ENCODE peak calls at places on chromosomes 4 and X, in six cellular contexts. H is GM12878, Y is endothelial cell of umbilical vein, E is NB4, R is HepG2, F is K562. N is an unnamed sample.

GRCh38 chr4:184958127-184958806 is 60.0 kb upstream of the HELT start:
- DNase-seq in H (no peak), Y (no peak), E (no peak), R (no peak), F (no peak), N (no peak)

GRCh38 chr4:123866796-123867195 is 470.2 kb downstream of the SPRY1 start:
- DNase-seq in H (no peak), Y (no peak), E (no peak), R (peak; percentile 16), F (no peak), N (no peak)

GRCh38 chr4:53089940-53090729 is 228.0 kb downstream of the RASL11B start:
- DNase-seq in H (no peak), Y (no peak), E (peak; percentile 37), R (no peak), F (no peak), N (no peak)

GRCh38 chr4:170030121-170030520 is 3.9 kb upstream of the MFAP3L start:
- DNase-seq in H (no peak), Y (no peak), E (no peak), R (no peak), F (no peak), N (no peak)

GRCh38 chr4:47383829-47384427 is 79.6 kb downstream of the COMMD8 start:
- DNase-seq in H (no peak), Y (peak; percentile 28), E (peak; percentile 60), R (peak; percentile 7), F (peak; percentile 23), N (peak; percentile 1)

GRCh38 chrX:19040373-19040772 is 56.5 kb upstream of the PHKA2 start:
- DNase-seq in H (no peak), Y (peak; percentile 1), E (no peak), R (no peak), F (no peak), N (no peak)

GRCh38 chr4:16259531-16260246 is 33.4 kb upstream of the TAPT1 start:
- DNase-seq in H (no peak), Y (no peak), E (no peak), R (no peak), F (no peak), N (no peak)

GRCh38 chr4:3512719-3513118 is 19.5 kb downstream of the LRPAP1 start:
- DNase-seq in H (no peak), Y (no peak), E (no peak), R (no peak), F (no peak), N (no peak)

GRCh38 chr4:101801957-101802356 is 11.4 kb downstream of the BANK1 start:
- DNase-seq in H (no peak), Y (no peak), E (no peak), R (no peak), F (no peak), N (no peak)

GRCh38 chrX:12370444-12371089 is 232.3 kb downstream of the FRMPD4 start:
- DNase-seq in H (no peak), Y (peak; percentile 20), E (no peak), R (no peak), F (no peak), N (no peak)

GRCh38 chr4:86816463-86817107 is 32.6 kb downstream of the SLC10A6 start:
- DNase-seq in H (no peak), Y (no peak), E (no peak), R (no peak), F (no peak), N (no peak)

GRCh38 chrX:13764765-13765164 is 30.2 kb downstream of the OFD1 start:
- DNase-seq in H (no peak), Y (no peak), E (no peak), R (peak; percentile 1), F (peak; percentile 28), N (peak; percentile 4)

GRCh38 chr4:17785858-17786257 is 4.4 kb upstream of the FAM184B start:
- DNase-seq in H (no peak), Y (no peak), E (no peak), R (no peak), F (no peak), N (no peak)

GRCh38 chr4:1640110-1640509 is 44.0 kb downstream of the FAM53A start:
- DNase-seq in H (no peak), Y (no peak), E (no peak), R (no peak), F (no peak), N (no peak)

GRCh38 chr4:184955636-184956035 is 62.7 kb upstream of the HELT start:
- DNase-seq in H (peak; percentile 5), Y (no peak), E (no peak), R (no peak), F (no peak), N (no peak)

GRCh38 chr4:2361366-2362285 is 56.8 kb downstream of the ZFYVE28 start:
- DNase-seq in H (no peak), Y (no peak), E (no peak), R (no peak), F (no peak), N (no peak)

GRCh38 chrX:105837227-105837626 is 14.9 kb downstream of the NRK start:
- DNase-seq in H (no peak), Y (peak; percentile 86), E (no peak), R (no peak), F (no peak), N (no peak)

GRCh38 chr4:3879681-3880594 is 113.8 kb downstream of the ADRA2C start:
- DNase-seq in H (no peak), Y (no peak), E (peak; percentile 2), R (no peak), F (no peak), N (no peak)

GRCh38 chrX:69065451-69065850 is 99.8 kb downstream of the PJA1 start:
- DNase-seq in H (no peak), Y (no peak), E (no peak), R (no peak), F (no peak), N (no peak)

GRCh38 chr4:78298618-78299017 is 241.5 kb downstream of the FRAS1 start:
- DNase-seq in H (no peak), Y (no peak), E (no peak), R (no peak), F (no peak), N (no peak)

GRCh38 chr4:93199492-93199891 is 629.1 kb upstream of the ATOH1 start:
- DNase-seq in H (no peak), Y (peak; percentile 54), E (peak; percentile 36), R (peak; percentile 41), F (peak; percentile 3), N (peak; percentile 42)

GRCh38 chr4:77074961-77075855 is 581 bp downstream of the CCNI start:
- DNase-seq in H (no peak), Y (peak; percentile 79), E (peak; percentile 92), R (peak; percentile 70), F (peak; percentile 79), N (no peak)

GRCh38 chr4:177391953-177392352 is 50.3 kb downstream of the AGA start:
- DNase-seq in H (no peak), Y (no peak), E (no peak), R (peak; percentile 79), F (no peak), N (no peak)
- TF ChIP-seq MYC in H (no peak), Y (no peak), E (no peak), R (no peak), F (no peak), N (no peak)

GRCh38 chrX:6557690-6558089 is 22.8 kb upstream of the VCX3A start:
- DNase-seq in H (no peak), Y (no peak), E (no peak), R (no peak), F (no peak), N (no peak)

DNA sequence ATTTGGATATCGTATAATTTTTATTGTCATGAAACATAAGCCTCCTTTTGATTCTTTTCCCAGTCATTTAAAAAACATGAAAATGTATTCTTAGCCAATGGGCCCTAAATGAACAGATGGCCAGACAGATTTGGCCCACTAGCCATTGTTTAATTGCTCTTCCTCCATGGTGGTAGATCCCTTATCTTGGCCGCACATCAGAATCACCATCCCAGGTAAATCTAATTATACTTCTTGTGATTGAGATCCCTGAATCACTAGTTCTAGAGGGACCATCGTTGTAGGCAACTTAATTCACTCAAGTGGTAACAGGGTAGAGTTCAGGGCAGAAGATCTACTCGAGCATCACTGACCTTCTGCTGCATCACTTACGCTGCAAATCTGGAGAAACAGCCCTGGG is 24.1 kb upstream of the VCX3A start:
- DNase-seq in H (no peak), Y (no peak), E (no peak), R (no peak), F (no peak), N (no peak)
- TF ChIP-seq MYC in H (no peak), Y (no peak), E (no peak), R (no peak), F (no peak), N (no peak)

GRCh38 chr4:42345962-42346544 is 51.2 kb upstream of the SHISA3 start:
- DNase-seq in H (no peak), Y (no peak), E (no peak), R (no peak), F (no peak), N (no peak)

GRCh38 chr4:42341518-42342026 is 55.7 kb upstream of the SHISA3 start:
- DNase-seq in H (no peak), Y (peak; percentile 57), E (no peak), R (no peak), F (no peak), N (no peak)

GRCh38 chr4:42347076-42347475 is 50.2 kb upstream of the SHISA3 start:
- DNase-seq in H (no peak), Y (no peak), E (no peak), R (no peak), F (no peak), N (no peak)

GRCh38 chr4:42344749-42345148 is 52.5 kb upstream of the SHISA3 start:
- DNase-seq in H (no peak), Y (no peak), E (no peak), R (no peak), F (no peak), N (no peak)

GRCh38 chr4:42344260-42344659 is 53.0 kb upstream of the SHISA3 start:
- DNase-seq in H (no peak), Y (no peak), E (no peak), R (no peak), F (no peak), N (no peak)
- TF ChIP-seq MYC in H (no peak), Y (no peak), E (no peak), R (no peak), F (no peak), N (no peak)

GRCh38 chr4:182564966-182565365 is 321.8 kb downstream of the TENM3 start:
- DNase-seq in H (no peak), Y (no peak), E (no peak), R (no peak), F (no peak), N (no peak)

GRCh38 chr4:182556576-182556975 is 313.4 kb downstream of the TENM3 start:
- DNase-seq in H (no peak), Y (no peak), E (no peak), R (no peak), F (no peak), N (no peak)

GRCh38 chr4:182555997-182556418 is 312.8 kb downstream of the TENM3 start:
- DNase-seq in H (no peak), Y (no peak), E (no peak), R (no peak), F (no peak), N (no peak)

GRCh38 chr4:182562350-182562749 is 319.1 kb downstream of the TENM3 start:
- DNase-seq in H (no peak), Y (no peak), E (no peak), R (no peak), F (no peak), N (no peak)

DNA sequence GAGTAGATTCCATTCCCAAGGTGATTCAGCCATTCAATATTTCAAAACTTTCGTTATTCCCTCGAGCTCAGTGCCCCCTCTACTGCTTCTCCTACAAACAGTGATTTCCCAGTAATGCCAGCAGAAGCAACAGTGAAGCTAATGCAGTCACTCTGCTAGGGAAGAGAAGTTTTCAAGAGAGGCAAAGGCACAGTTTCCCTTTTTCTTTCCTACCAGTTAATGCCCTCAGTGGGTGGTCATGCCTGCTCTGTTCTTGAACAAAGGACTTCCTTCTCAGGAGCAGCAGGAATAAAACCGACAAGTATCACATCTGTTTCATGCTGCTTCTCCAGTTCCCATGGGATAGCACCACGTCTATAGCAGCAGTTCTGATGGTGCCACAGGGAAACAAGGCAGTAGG is 317.2 kb downstream of the TENM3 start:
- DNase-seq in H (no peak), Y (peak; percentile 66), E (no peak), R (no peak), F (no peak), N (no peak)
- TF ChIP-seq MYC in H (no peak), Y (no peak), E (no peak), R (no peak), F (no peak), N (no peak)

N was measured in A549.